ENCODE peak calls at places on chromosomes 2 and 18, in six cellular contexts. V is HCT116, M is endothelial cell, O is psoas muscle, I is Calu3, U is A549. J is an unnamed sample.

GRCh38 chr2:40439473-40439872 is 12.4 kb downstream of the SLC8A1 start:
- DNase-seq in V (no peak), M (no peak), O (no peak), I (no peak), U (no peak), J (no peak)

GRCh38 chr2:224793961-224794360 is 77.8 kb upstream of the CCDC195 start:
- DNase-seq in V (no peak), M (no peak), O (no peak), I (no peak), U (no peak), J (no peak)

GRCh38 chr2:238567996-238568395 is 141.3 kb downstream of the ASB1 start:
- DNase-seq in V (no peak), M (no peak), O (no peak), I (no peak), U (no peak), J (no peak)

GRCh38 chr2:233419626-233420431 is 65.5 kb downstream of the DGKD start:
- DNase-seq in V (no peak), M (no peak), O (no peak), I (no peak), U (peak), J (no peak)

GRCh38 chr2:1713156-1713838 is 31.0 kb downstream of the PXDN start:
- DNase-seq in V (no peak), M (no peak), O (no peak), I (no peak), U (no peak), J (no peak)

GRCh38 chr2:215880970-215881369 is 132.4 kb downstream of the MREG start:
- DNase-seq in V (no peak), M (no peak), O (no peak), I (no peak), U (no peak), J (no peak)

GRCh38 chr2:67600946-67601345 is 203.8 kb downstream of the ETAA1 start:
- DNase-seq in V (no peak), M (no peak), O (no peak), I (no peak), U (no peak), J (no peak)

GRCh38 chr18:11726556-11726955 is 37.5 kb downstream of the GNAL start:
- DNase-seq in V (no peak), M (no peak), O (no peak), I (no peak), U (no peak), J (no peak)

GRCh38 chr2:64052468-64053241 is 33.4 kb upstream of the VPS54 start:
- DNase-seq in V (no peak), M (peak), O (no peak), I (no peak), U (no peak), J (no peak)

GRCh38 chr2:241009601-241010530 is 11.4 kb downstream of the SNED1 start:
- DNase-seq in V (no peak), M (peak), O (peak), I (peak), U (no peak), J (peak)

GRCh38 chr2:65390134-65390533 is 42.3 kb downstream of the SPRED2 start:
- DNase-seq in V (no peak), M (no peak), O (no peak), I (no peak), U (no peak), J (no peak)

GRCh38 chr2:180734382-180734781 is 246.0 kb upstream of the UBE2E3 start:
- DNase-seq in V (no peak), M (no peak), O (no peak), I (no peak), U (no peak), J (no peak)

GRCh38 chr18:70762812-70763211 is 474.0 kb downstream of the SOCS6 start:
- DNase-seq in V (no peak), M (no peak), O (no peak), I (no peak), U (no peak), J (no peak)

GRCh38 chr2:236862961-236863728 is 222.5 kb upstream of the COPS8 start:
- DNase-seq in V (no peak), M (no peak), O (no peak), I (no peak), U (no peak), J (no peak)

GRCh38 chr18:22977847-22978701 is 44.9 kb downstream of the RBBP8 start:
- DNase-seq in V (peak), M (no peak), O (no peak), I (peak), U (peak), J (no peak)

GRCh38 chr18:28176933-28177827 is at the start of gene CDH2:
- DNase-seq in V (no peak), M (peak), O (peak), I (no peak), U (peak), J (peak)

GRCh38 chr2:186347472-186347871 is 138.6 kb upstream of the ZC3H15 start:
- DNase-seq in V (no peak), M (no peak), O (no peak), I (no peak), U (no peak), J (no peak)

GRCh38 chr2:81324046-81324445 is 1019.5 kb upstream of the LRRTM1 start:
- DNase-seq in V (peak), M (peak), O (no peak), I (no peak), U (peak), J (no peak)

GRCh38 chr2:176758426-176758825 is 454.2 kb upstream of the HNRNPA3 start:
- DNase-seq in V (no peak), M (no peak), O (no peak), I (no peak), U (no peak), J (no peak)

GRCh38 chr2:193690572-193690971 is 1495.8 kb upstream of the TMEFF2 start:
- DNase-seq in V (peak), M (no peak), O (no peak), I (no peak), U (no peak), J (no peak)

GRCh38 chr18:22796069-22796468 is 137.1 kb upstream of the RBBP8 start:
- DNase-seq in V (no peak), M (no peak), O (no peak), I (no peak), U (no peak), J (no peak)

GRCh38 chr18:42072407-42072806 is 117.4 kb downstream of the PIK3C3 start:
- DNase-seq in V (no peak), M (no peak), O (no peak), I (no peak), U (no peak), J (no peak)
- TF ChIP-seq CTCF in V (peak), M (peak), O (no peak), I (no peak), U (no peak), J (no peak)

GRCh38 chr18:63131106-63131943 is 188.2 kb downstream of the BCL2 start:
- DNase-seq in V (no peak), M (peak), O (no peak), I (peak), U (peak), J (no peak)

GRCh38 chr18:63130176-63130575 is 189.4 kb downstream of the BCL2 start:
- DNase-seq in V (no peak), M (no peak), O (no peak), I (no peak), U (no peak), J (no peak)

GRCh38 chr18:63126134-63127067 is 193.2 kb downstream of the BCL2 start:
- DNase-seq in V (no peak), M (no peak), O (no peak), I (no peak), U (no peak), J (no peak)

GRCh38 chr18:63131944-63132818 is 187.4 kb downstream of the BCL2 start:
- DNase-seq in V (no peak), M (no peak), O (no peak), I (no peak), U (no peak), J (no peak)

DNA sequence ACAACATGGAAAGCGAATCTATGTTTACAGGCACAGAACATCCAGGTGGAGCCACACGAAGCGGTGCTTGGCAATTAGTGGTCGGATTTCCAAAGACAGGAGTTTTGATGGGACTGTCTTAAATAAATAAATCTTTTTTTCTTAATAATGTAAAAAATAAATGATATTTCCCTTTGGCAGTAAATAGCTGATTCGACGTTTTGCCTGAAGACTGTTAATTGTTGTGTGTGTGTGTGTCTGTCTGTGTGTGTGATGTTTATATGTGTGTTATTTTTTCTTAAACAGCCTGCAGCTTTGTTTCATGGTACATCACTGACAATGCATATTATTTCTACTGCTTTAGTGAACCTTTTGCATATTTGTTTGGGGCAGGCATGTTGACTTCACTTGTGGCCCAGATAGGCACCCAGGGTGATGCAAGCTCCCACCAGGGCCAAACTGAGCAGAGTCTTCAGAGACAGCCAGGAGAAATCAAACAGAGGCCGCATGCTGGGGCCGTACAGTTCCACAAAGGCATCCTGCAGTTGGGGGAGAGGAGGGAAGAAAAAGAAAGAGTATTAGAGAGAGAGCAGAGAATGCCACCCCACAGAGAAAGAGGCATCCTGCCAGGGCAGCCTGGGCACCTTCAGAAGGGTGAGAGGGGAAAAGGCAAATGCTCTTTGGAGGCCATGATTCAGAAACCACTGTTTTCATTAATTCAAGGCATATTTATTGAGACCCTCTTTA is 191.2 kb downstream of the BCL2 start:
- DNase-seq in V (no peak), M (no peak), O (no peak), I (no peak), U (no peak), J (no peak)
- TF ChIP-seq CTCF in V (no peak), M (no peak), O (no peak), I (no peak), U (no peak), J (no peak)

DNA sequence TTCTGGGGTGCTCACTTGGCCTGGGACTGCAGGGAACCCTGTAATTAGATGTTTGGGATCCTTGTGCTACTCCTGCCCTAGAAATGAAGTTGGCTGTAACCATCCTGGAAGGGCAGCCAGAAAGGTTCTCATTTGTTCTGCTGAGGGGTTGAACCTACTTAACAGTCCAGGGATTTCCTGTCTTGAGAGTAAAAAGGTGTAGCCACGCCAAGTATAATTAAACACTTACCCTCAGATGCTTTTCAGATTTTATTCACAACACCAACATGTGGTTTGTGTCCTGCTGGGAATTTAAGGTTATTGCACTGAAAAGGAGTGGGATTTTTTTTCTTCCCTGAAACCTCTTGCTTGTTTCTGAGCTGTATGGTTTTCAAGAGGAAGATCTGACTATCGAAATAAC is 222.4 kb upstream of the APCDD1 start:
- DNase-seq in V (no peak), M (no peak), O (no peak), I (no peak), U (no peak), J (no peak)
- TF ChIP-seq CTCF in V (no peak), M (no peak), O (no peak), I (no peak), U (no peak), J (no peak)

GRCh38 chr18:7467708-7468466 is 99.2 kb upstream of the PTPRM start:
- DNase-seq in V (no peak), M (no peak), O (no peak), I (no peak), U (peak), J (peak)
- TF ChIP-seq CTCF in V (no peak), M (no peak), O (no peak), I (no peak), U (no peak), J (no peak)

DNA sequence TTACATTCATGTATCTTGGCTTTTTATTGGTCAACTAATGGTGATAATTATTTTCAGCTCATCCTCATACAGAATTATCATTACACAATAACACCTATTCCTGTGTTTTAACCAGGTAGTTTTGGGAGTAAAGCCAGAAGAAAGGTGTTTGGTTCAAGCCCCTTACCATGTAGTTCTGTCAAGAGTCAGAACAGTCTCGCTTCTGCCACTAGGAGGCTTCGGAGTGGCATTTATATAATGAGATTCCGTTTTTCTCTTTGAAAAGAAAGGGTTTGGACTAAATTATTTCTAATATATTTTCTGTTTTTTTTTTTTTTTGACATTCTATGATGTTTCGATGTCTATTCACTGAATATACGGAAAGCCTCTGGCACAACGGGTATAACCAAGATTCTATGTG is 217.8 kb downstream of the CDH7 start:
- DNase-seq in V (no peak), M (peak), O (no peak), I (no peak), U (peak), J (no peak)
- TF ChIP-seq CTCF in V (no peak), M (peak), O (no peak), I (peak), U (no peak), J (peak)

GRCh38 chr2:234974501-234975385 is 22.9 kb downstream of the SH3BP4 start:
- DNase-seq in V (no peak), M (no peak), O (peak), I (no peak), U (no peak), J (no peak)

GRCh38 chr2:234973008-234973407 is 21.2 kb downstream of the SH3BP4 start:
- DNase-seq in V (no peak), M (no peak), O (no peak), I (no peak), U (no peak), J (no peak)

GRCh38 chr2:234976479-234977227 is 24.8 kb downstream of the SH3BP4 start:
- DNase-seq in V (no peak), M (no peak), O (no peak), I (no peak), U (no peak), J (no peak)

GRCh38 chr2:234977228-234977679 is 25.4 kb downstream of the SH3BP4 start:
- DNase-seq in V (no peak), M (no peak), O (no peak), I (no peak), U (no peak), J (no peak)

DNA sequence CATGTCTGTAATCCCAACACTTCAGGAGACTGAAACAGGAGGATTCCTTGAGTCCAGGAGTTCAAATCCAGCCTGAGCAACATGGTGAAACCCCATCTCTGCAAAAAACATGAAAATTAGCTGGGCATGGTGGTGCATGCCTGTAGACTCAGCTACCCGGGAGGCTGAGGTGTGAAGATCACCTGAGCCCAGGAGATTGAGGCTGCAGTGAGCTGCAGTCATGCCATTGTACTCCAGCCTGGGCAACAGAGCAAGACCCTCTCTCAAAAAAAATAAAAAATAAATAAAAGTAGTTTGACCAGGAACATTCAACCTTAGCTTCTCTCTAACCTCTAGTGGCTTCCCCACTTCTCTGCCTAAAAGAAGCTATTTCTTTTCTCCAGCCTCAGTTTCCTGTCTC is 23.8 kb downstream of the SH3BP4 start:
- DNase-seq in V (no peak), M (no peak), O (peak), I (no peak), U (no peak), J (no peak)
- TF ChIP-seq CTCF in V (no peak), M (no peak), O (no peak), I (no peak), U (no peak), J (no peak)

GRCh38 chr2:208781166-208781565 is 374.6 kb downstream of the PTH2R start:
- DNase-seq in V (no peak), M (no peak), O (no peak), I (no peak), U (no peak), J (no peak)

GRCh38 chr2:208782097-208782496 is 375.5 kb downstream of the PTH2R start:
- DNase-seq in V (no peak), M (no peak), O (no peak), I (no peak), U (no peak), J (no peak)

DNA sequence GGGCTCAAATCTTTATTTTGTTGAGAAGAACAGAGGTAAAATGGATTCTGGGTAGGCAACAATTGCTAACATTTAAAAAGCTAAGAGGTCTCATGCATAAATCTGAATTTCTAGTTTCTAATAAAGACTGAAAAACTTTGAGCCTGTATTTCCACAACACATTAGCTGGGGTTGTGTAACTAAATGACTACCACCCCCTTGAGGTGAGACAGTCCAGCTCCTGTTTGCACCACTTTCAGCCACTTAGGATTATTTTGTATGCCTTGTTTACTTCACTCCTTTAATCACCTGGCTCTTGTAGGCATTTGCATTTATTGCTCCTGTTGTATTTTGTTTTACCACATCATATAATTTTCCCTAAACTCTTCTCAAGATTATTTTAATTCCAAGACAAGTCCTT is 376.6 kb downstream of the PTH2R start:
- DNase-seq in V (peak), M (no peak), O (no peak), I (peak), U (no peak), J (no peak)
- TF ChIP-seq CTCF in V (peak), M (no peak), O (no peak), I (no peak), U (no peak), J (no peak)

DNA sequence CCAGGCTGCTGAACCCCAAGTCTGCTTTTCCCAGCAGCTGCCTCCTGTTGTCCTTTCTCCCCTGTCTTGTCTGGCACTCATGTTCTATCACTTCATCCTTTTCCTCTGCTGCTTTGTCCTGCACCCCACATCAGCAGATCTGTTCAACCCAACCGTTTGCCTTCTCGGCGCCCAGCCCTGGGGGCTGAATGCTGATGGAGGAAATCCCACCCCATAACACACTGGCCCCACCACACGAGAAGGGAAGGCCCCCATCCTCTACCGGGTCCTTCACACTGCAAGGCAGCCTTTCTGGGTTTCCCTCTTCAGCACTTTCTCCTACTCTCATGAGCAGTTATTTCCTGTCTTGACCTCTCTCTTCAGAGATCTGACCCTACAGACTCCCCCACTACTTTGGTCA is 227.4 kb downstream of the ATAD2B start:
- DNase-seq in V (no peak), M (no peak), O (peak), I (no peak), U (no peak), J (no peak)
- TF ChIP-seq CTCF in V (no peak), M (no peak), O (no peak), I (no peak), U (no peak), J (no peak)

DNA sequence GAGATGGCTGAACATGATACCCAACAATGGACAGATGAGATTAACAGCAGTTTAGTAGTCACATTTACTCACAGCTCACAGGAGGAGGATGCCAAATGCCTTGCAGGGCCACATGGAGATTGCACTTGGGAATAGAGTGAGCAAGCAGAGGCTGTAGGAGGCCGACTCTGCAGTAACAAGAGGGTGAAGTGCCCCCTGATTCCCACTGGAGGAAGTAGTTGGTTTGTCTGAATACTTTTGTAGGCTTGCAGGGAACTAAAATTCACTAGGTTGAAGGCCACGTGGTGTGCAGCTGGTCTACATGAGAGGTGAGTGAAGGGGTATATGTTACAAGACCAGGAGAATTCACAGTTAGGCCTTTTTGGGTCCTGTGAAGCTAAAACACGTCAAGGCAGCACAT is 419.3 kb upstream of the TNP1 start:
- DNase-seq in V (no peak), M (no peak), O (no peak), I (no peak), U (no peak), J (no peak)
- TF ChIP-seq CTCF in V (no peak), M (no peak), O (no peak), I (no peak), U (no peak), J (no peak)

J was measured in nephron progenitor cell.